ENCODE peak calls at places on chromosomes 6 and 20, in ten cellular contexts. S, H, A, F, C, M, Y, V, O and W are unnamed samples.

GRCh38 chr6:55023231-55023630 is 151.1 kb upstream of the HCRTR2 start:
- DNase-seq in S (no peak), H (no peak), A (no peak), F (no peak), C (no peak), M (no peak), Y (no peak), V (no peak), O (no peak), W (no peak)

GRCh38 chr6:45548657-45549515 is 171.2 kb upstream of the SUPT3H start:
- DNase-seq in S (no peak), H (no peak), A (peak), F (no peak), C (no peak), M (no peak), Y (no peak), V (no peak), O (no peak), W (peak)

GRCh38 chr6:120498711-120499110 is 835.6 kb downstream of the TBC1D32 start:
- DNase-seq in S (no peak), H (no peak), A (no peak), F (no peak), C (no peak), M (no peak), Y (no peak), V (no peak), O (no peak), W (no peak)

GRCh38 chr20:49698477-49698876 is 15.2 kb downstream of the B4GALT5 start:
- DNase-seq in S (no peak), H (no peak), A (no peak), F (no peak), C (no peak), M (no peak), Y (no peak), V (no peak), O (no peak), W (no peak)

GRCh38 chr6:168377481-168377850 is 57.9 kb upstream of the DACT2 start:
- DNase-seq in S (no peak), H (peak), A (no peak), F (no peak), C (no peak), M (peak), Y (no peak), V (peak), O (no peak), W (no peak)

GRCh38 chr6:25026723-25027122 is 91.0 kb upstream of the RIPOR2 start:
- DNase-seq in S (no peak), H (peak), A (no peak), F (no peak), C (no peak), M (no peak), Y (no peak), V (no peak), O (no peak), W (no peak)

GRCh38 chr20:59933296-59933848 is at the start of gene SYCP2:
- DNase-seq in S (peak), H (no peak), A (no peak), F (peak), C (no peak), M (peak), Y (no peak), V (peak), O (peak), W (no peak)

GRCh38 chr6:122494665-122495272 is 23.2 kb upstream of the SERINC1 start:
- DNase-seq in S (no peak), H (peak), A (no peak), F (no peak), C (no peak), M (no peak), Y (no peak), V (no peak), O (no peak), W (no peak)

GRCh38 chr20:14711681-14712080 is 374.3 kb upstream of the FLRT3 start:
- DNase-seq in S (no peak), H (no peak), A (peak), F (no peak), C (no peak), M (no peak), Y (no peak), V (no peak), O (no peak), W (no peak)

GRCh38 chr6:87274660-87275273 is 47.6 kb upstream of the SMIM8 start:
- DNase-seq in S (no peak), H (no peak), A (peak), F (peak), C (no peak), M (no peak), Y (peak), V (peak), O (peak), W (no peak)

GRCh38 chr20:47314647-47315338 is 41.7 kb downstream of the ZMYND8 start:
- DNase-seq in S (no peak), H (no peak), A (no peak), F (no peak), C (no peak), M (no peak), Y (no peak), V (no peak), O (no peak), W (no peak)

GRCh38 chr6:116577486-116577885 is 6.2 kb downstream of the RWDD1 start:
- DNase-seq in S (no peak), H (no peak), A (no peak), F (no peak), C (no peak), M (no peak), Y (no peak), V (no peak), O (no peak), W (no peak)